ENCODE peak calls at places on chromosomes 16 and 17, in eight cellular contexts. One of them, this sample, is unnamed.

GRCh38 chr17:59853168-59853918 is 39.4 kb downstream of the TUBD1 start:
- DNase-seq in B cell: peak
- DNase-seq in tibial nerve: no peak
- DNase-seq in nephron progenitor cell: no peak
- DNase-seq in coronary artery: no peak
- DNase-seq in AG09319: peak
- DNase-seq in esophagus muscularis mucosa: no peak
- DNase-seq in left lung: no peak
- DNase-seq in this sample: no peak

GRCh38 chr17:6347776-6348175 is 87.1 kb downstream of the AIPL1 start:
- DNase-seq in coronary artery: peak
- DNase-seq in left lung: no peak
- DNase-seq in tibial nerve: no peak
- DNase-seq in AG09319: no peak
- DNase-seq in esophagus muscularis mucosa: peak
- DNase-seq in B cell: no peak
- DNase-seq in nephron progenitor cell: no peak
- DNase-seq in this sample: no peak

GRCh38 chr17:29241015-29241963 is 5.4 kb upstream of the CRYBA1 start:
- DNase-seq in coronary artery: no peak
- DNase-seq in B cell: no peak
- DNase-seq in esophagus muscularis mucosa: peak
- DNase-seq in AG09319: peak
- DNase-seq in nephron progenitor cell: peak
- DNase-seq in tibial nerve: no peak
- DNase-seq in left lung: peak
- DNase-seq in this sample: no peak

GRCh38 chr16:78146807-78147206 is 47.4 kb downstream of the WWOX start:
- DNase-seq in coronary artery: no peak
- DNase-seq in nephron progenitor cell: no peak
- DNase-seq in B cell: no peak
- DNase-seq in esophagus muscularis mucosa: peak
- DNase-seq in AG09319: no peak
- DNase-seq in tibial nerve: no peak
- DNase-seq in left lung: no peak
- DNase-seq in this sample: no peak

GRCh38 chr17:28381141-28381825 is 9.8 kb downstream of the SARM1 start:
- DNase-seq in nephron progenitor cell: peak
- DNase-seq in left lung: no peak
- DNase-seq in AG09319: no peak
- DNase-seq in coronary artery: no peak
- DNase-seq in B cell: no peak
- DNase-seq in tibial nerve: no peak
- DNase-seq in esophagus muscularis mucosa: no peak
- DNase-seq in this sample: no peak

GRCh38 chr16:69397821-69398521 is 12.2 kb upstream of the TERF2 start:
- DNase-seq in coronary artery: no peak
- DNase-seq in B cell: no peak
- DNase-seq in nephron progenitor cell: peak
- DNase-seq in tibial nerve: no peak
- DNase-seq in AG09319: no peak
- DNase-seq in esophagus muscularis mucosa: no peak
- DNase-seq in left lung: no peak
- DNase-seq in this sample: peak

GRCh38 chr16:4489030-4489429 is 12.8 kb downstream of the HMOX2 start:
- DNase-seq in tibial nerve: no peak
- DNase-seq in B cell: no peak
- DNase-seq in esophagus muscularis mucosa: no peak
- DNase-seq in AG09319: no peak
- DNase-seq in coronary artery: no peak
- DNase-seq in left lung: no peak
- DNase-seq in nephron progenitor cell: no peak
- DNase-seq in this sample: no peak

GRCh38 chr16:919658-920631 is 50.8 kb downstream of the LMF1 start:
- DNase-seq in coronary artery: no peak
- DNase-seq in nephron progenitor cell: no peak
- DNase-seq in B cell: no peak
- DNase-seq in AG09319: peak
- DNase-seq in esophagus muscularis mucosa: no peak
- DNase-seq in left lung: no peak
- DNase-seq in tibial nerve: no peak
- DNase-seq in this sample: no peak

GRCh38 chr17:40910441-40910841 is 25.4 kb upstream of the KRT20 start:
- DNase-seq in left lung: no peak
- DNase-seq in coronary artery: no peak
- DNase-seq in tibial nerve: no peak
- DNase-seq in nephron progenitor cell: no peak
- DNase-seq in esophagus muscularis mucosa: no peak
- DNase-seq in AG09319: peak
- DNase-seq in B cell: no peak
- DNase-seq in this sample: no peak

GRCh38 chr17:35056013-35056412 is 7.5 kb downstream of the RFFL start:
- DNase-seq in B cell: no peak
- DNase-seq in AG09319: no peak
- DNase-seq in left lung: no peak
- DNase-seq in nephron progenitor cell: peak
- DNase-seq in esophagus muscularis mucosa: no peak
- DNase-seq in coronary artery: no peak
- DNase-seq in tibial nerve: no peak
- DNase-seq in this sample: no peak

GRCh38 chr16:88455610-88456355 is 2.7 kb downstream of the ZFPM1 start:
- DNase-seq in left lung: no peak
- DNase-seq in tibial nerve: no peak
- DNase-seq in AG09319: peak
- DNase-seq in esophagus muscularis mucosa: no peak
- DNase-seq in coronary artery: no peak
- DNase-seq in nephron progenitor cell: peak
- DNase-seq in B cell: peak
- DNase-seq in this sample: no peak

GRCh38 chr16:16029431-16030011 is 80.1 kb downstream of the ABCC1 start:
- DNase-seq in AG09319: no peak
- DNase-seq in left lung: no peak
- DNase-seq in nephron progenitor cell: no peak
- DNase-seq in esophagus muscularis mucosa: no peak
- DNase-seq in tibial nerve: no peak
- DNase-seq in coronary artery: no peak
- DNase-seq in B cell: no peak
- DNase-seq in this sample: no peak

GRCh38 chr17:22695228-22695619 is 1002.9 kb downstream of the KCNJ18 start:
- DNase-seq in AG09319: no peak
- DNase-seq in left lung: no peak
- DNase-seq in tibial nerve: no peak
- DNase-seq in nephron progenitor cell: no peak
- DNase-seq in coronary artery: no peak
- DNase-seq in B cell: no peak
- DNase-seq in esophagus muscularis mucosa: peak
- DNase-seq in this sample: no peak
- TF ChIP-seq CTCF in AG09319: no peak
- TF ChIP-seq CTCF in left lung: no peak
- TF ChIP-seq CTCF in tibial nerve: no peak
- TF ChIP-seq CTCF in nephron progenitor cell: no peak
- TF ChIP-seq CTCF in coronary artery: no peak
- TF ChIP-seq CTCF in B cell: no peak
- TF ChIP-seq CTCF in esophagus muscularis mucosa: no peak
- TF ChIP-seq CTCF in this sample: no peak

GRCh38 chr16:74770826-74771526 is 3.6 kb downstream of the FA2H start:
- DNase-seq in left lung: no peak
- DNase-seq in tibial nerve: no peak
- DNase-seq in B cell: no peak
- DNase-seq in nephron progenitor cell: no peak
- DNase-seq in coronary artery: no peak
- DNase-seq in AG09319: no peak
- DNase-seq in esophagus muscularis mucosa: no peak
- DNase-seq in this sample: no peak

GRCh38 chr16:74768239-74768638 is 6.4 kb downstream of the FA2H start:
- DNase-seq in tibial nerve: no peak
- DNase-seq in left lung: no peak
- DNase-seq in esophagus muscularis mucosa: no peak
- DNase-seq in coronary artery: no peak
- DNase-seq in nephron progenitor cell: no peak
- DNase-seq in AG09319: no peak
- DNase-seq in B cell: no peak
- DNase-seq in this sample: no peak

GRCh38 chr16:74769791-74770190 is 4.8 kb downstream of the FA2H start:
- DNase-seq in B cell: no peak
- DNase-seq in AG09319: no peak
- DNase-seq in left lung: no peak
- DNase-seq in coronary artery: no peak
- DNase-seq in nephron progenitor cell: no peak
- DNase-seq in esophagus muscularis mucosa: no peak
- DNase-seq in tibial nerve: no peak
- DNase-seq in this sample: no peak

GRCh38 chr16:74767749-74768148 is 6.9 kb downstream of the FA2H start:
- DNase-seq in tibial nerve: no peak
- DNase-seq in nephron progenitor cell: no peak
- DNase-seq in esophagus muscularis mucosa: no peak
- DNase-seq in coronary artery: no peak
- DNase-seq in left lung: no peak
- DNase-seq in B cell: no peak
- DNase-seq in AG09319: no peak
- DNase-seq in this sample: no peak

DNA sequence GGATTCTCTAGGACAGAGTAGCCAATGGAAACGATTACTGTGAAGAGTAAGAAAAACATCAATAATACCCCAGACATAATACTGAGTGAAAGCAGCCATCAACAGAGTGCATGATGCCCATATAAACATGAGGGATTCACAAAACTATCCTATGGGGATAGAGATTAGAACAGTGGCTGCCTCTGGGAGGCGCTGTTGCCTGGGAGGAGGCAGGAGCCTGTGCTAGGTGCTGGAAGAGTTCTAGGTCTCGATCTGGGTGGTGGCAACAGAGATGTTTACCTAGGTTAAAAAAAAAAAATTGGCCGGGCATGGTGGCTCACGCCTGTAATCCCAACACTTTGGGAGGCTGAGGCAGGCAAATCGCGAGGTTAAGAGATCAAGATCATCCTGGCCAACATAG is 7.9 kb downstream of the FA2H start:
- DNase-seq in B cell: no peak
- DNase-seq in left lung: no peak
- DNase-seq in tibial nerve: no peak
- DNase-seq in coronary artery: no peak
- DNase-seq in esophagus muscularis mucosa: no peak
- DNase-seq in AG09319: no peak
- DNase-seq in nephron progenitor cell: no peak
- DNase-seq in this sample: no peak
- TF ChIP-seq CTCF in B cell: no peak
- TF ChIP-seq CTCF in left lung: no peak
- TF ChIP-seq CTCF in tibial nerve: no peak
- TF ChIP-seq CTCF in coronary artery: no peak
- TF ChIP-seq CTCF in esophagus muscularis mucosa: no peak
- TF ChIP-seq CTCF in AG09319: no peak
- TF ChIP-seq CTCF in nephron progenitor cell: no peak
- TF ChIP-seq CTCF in this sample: no peak

GRCh38 chr17:16491703-16492612 is at the start of gene LRRC75A:
- DNase-seq in B cell: no peak
- DNase-seq in left lung: peak
- DNase-seq in coronary artery: no peak
- DNase-seq in tibial nerve: no peak
- DNase-seq in esophagus muscularis mucosa: no peak
- DNase-seq in AG09319: no peak
- DNase-seq in nephron progenitor cell: peak
- DNase-seq in this sample: peak
- TF ChIP-seq CTCF in B cell: no peak
- TF ChIP-seq CTCF in left lung: no peak
- TF ChIP-seq CTCF in coronary artery: no peak
- TF ChIP-seq CTCF in tibial nerve: no peak
- TF ChIP-seq CTCF in esophagus muscularis mucosa: no peak
- TF ChIP-seq CTCF in AG09319: no peak
- TF ChIP-seq CTCF in nephron progenitor cell: no peak
- TF ChIP-seq CTCF in this sample: peak

GRCh38 chr16:84985079-84986065 is 26.0 kb downstream of the ZDHHC7 start:
- DNase-seq in esophagus muscularis mucosa: no peak
- DNase-seq in left lung: no peak
- DNase-seq in coronary artery: no peak
- DNase-seq in AG09319: peak
- DNase-seq in tibial nerve: no peak
- DNase-seq in nephron progenitor cell: no peak
- DNase-seq in B cell: no peak
- DNase-seq in this sample: no peak

GRCh38 chr16:84986102-84986501 is 25.2 kb downstream of the ZDHHC7 start:
- DNase-seq in tibial nerve: no peak
- DNase-seq in coronary artery: no peak
- DNase-seq in left lung: no peak
- DNase-seq in B cell: no peak
- DNase-seq in esophagus muscularis mucosa: no peak
- DNase-seq in nephron progenitor cell: no peak
- DNase-seq in AG09319: no peak
- DNase-seq in this sample: no peak

GRCh38 chr16:84983308-84983707 is 28.0 kb downstream of the ZDHHC7 start:
- DNase-seq in coronary artery: no peak
- DNase-seq in AG09319: no peak
- DNase-seq in tibial nerve: no peak
- DNase-seq in nephron progenitor cell: no peak
- DNase-seq in B cell: no peak
- DNase-seq in left lung: peak
- DNase-seq in esophagus muscularis mucosa: no peak
- DNase-seq in this sample: no peak

GRCh38 chr16:84979516-84979915 is 31.8 kb downstream of the ZDHHC7 start:
- DNase-seq in B cell: no peak
- DNase-seq in left lung: no peak
- DNase-seq in nephron progenitor cell: no peak
- DNase-seq in tibial nerve: no peak
- DNase-seq in coronary artery: no peak
- DNase-seq in esophagus muscularis mucosa: no peak
- DNase-seq in AG09319: no peak
- DNase-seq in this sample: no peak

GRCh38 chr16:84982434-84982833 is 28.9 kb downstream of the ZDHHC7 start:
- DNase-seq in tibial nerve: no peak
- DNase-seq in left lung: no peak
- DNase-seq in nephron progenitor cell: no peak
- DNase-seq in B cell: no peak
- DNase-seq in esophagus muscularis mucosa: no peak
- DNase-seq in coronary artery: no peak
- DNase-seq in AG09319: no peak
- DNase-seq in this sample: no peak
- TF ChIP-seq CTCF in tibial nerve: no peak
- TF ChIP-seq CTCF in left lung: no peak
- TF ChIP-seq CTCF in nephron progenitor cell: no peak
- TF ChIP-seq CTCF in B cell: no peak
- TF ChIP-seq CTCF in esophagus muscularis mucosa: no peak
- TF ChIP-seq CTCF in coronary artery: no peak
- TF ChIP-seq CTCF in AG09319: no peak
- TF ChIP-seq CTCF in this sample: no peak

DNA sequence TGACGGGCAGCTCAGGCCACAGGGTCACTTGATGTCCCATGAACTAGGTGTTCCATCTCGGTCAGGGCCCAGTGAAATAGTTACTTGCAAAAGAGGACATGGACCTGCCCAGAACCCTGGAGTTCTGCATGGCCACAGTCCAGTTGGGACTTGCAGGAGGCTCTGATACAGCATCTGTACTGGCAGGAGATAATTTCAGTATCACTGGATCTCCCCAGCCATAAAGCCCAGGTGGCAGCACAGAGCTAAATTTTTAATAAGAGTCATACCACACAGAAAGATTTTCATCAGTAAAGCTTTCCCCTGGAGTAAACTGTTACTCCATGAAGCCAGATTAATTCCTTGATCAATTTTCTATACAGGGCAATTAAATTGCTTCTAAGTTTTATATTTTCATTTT is 18.0 kb upstream of the SLC16A5 start:
- DNase-seq in tibial nerve: no peak
- DNase-seq in esophagus muscularis mucosa: no peak
- DNase-seq in coronary artery: no peak
- DNase-seq in AG09319: no peak
- DNase-seq in B cell: no peak
- DNase-seq in left lung: no peak
- DNase-seq in nephron progenitor cell: no peak
- DNase-seq in this sample: no peak
- TF ChIP-seq CTCF in tibial nerve: peak
- TF ChIP-seq CTCF in esophagus muscularis mucosa: no peak
- TF ChIP-seq CTCF in coronary artery: no peak
- TF ChIP-seq CTCF in AG09319: peak
- TF ChIP-seq CTCF in B cell: no peak
- TF ChIP-seq CTCF in left lung: peak
- TF ChIP-seq CTCF in nephron progenitor cell: no peak
- TF ChIP-seq CTCF in this sample: no peak

This sample was measured in uterus.